ENCODE peak calls at places on chromosome 1, in seven cellular contexts. G is cardiac fibroblast, L is astrocyte of the spinal cord, T is AG04450, Q is ovary, J is LNCaP clone FGC, U is left ventricle myocardium inferior. A is an unnamed sample.

GRCh38 chr1:45979074-45979777 is 153.2 kb downstream of the PIK3R3 start:
- DNase-seq in G (no peak), L (peak; percentile 29), T (peak; percentile 30), Q (no peak), J (peak; percentile 95), U (no peak), A (peak; percentile 79)

GRCh38 chr1:86765073-86765472 is 60.7 kb downstream of the SH3GLB1 start:
- DNase-seq in G (peak; percentile 64), L (no peak), T (no peak), Q (no peak), J (no peak), U (no peak), A (peak; percentile 86)

GRCh38 chr1:84504580-84505021 is 1.6 kb upstream of the SPATA1 start:
- DNase-seq in G (peak; percentile 59), L (peak; percentile 79), T (peak; percentile 38), Q (no peak), J (no peak), U (no peak), A (peak; percentile 59)

GRCh38 chr1:15852036-15852827 is 4.7 kb downstream of the SPEN start:
- DNase-seq in G (no peak), L (peak; percentile 20), T (no peak), Q (no peak), J (no peak), U (no peak), A (no peak)

GRCh38 chr1:201557572-201557958 is 18.6 kb downstream of the NAV1 start:
- DNase-seq in G (peak; percentile 57), L (no peak), T (no peak), Q (no peak), J (no peak), U (no peak), A (peak; percentile 32)

GRCh38 chr1:26915204-26915842 is 1.5 kb upstream of the NR0B2 start:
- DNase-seq in G (no peak), L (no peak), T (no peak), Q (no peak), J (no peak), U (peak; percentile 68), A (no peak)

GRCh38 chr1:41900611-41901444 is 17.9 kb downstream of the HIVEP3 start:
- DNase-seq in G (peak; percentile 64), L (peak; percentile 47), T (no peak), Q (no peak), J (no peak), U (no peak), A (peak; percentile 76)

GRCh38 chr1:245099401-245099800 is 55.4 kb upstream of the KIF26B start:
- DNase-seq in G (no peak), L (no peak), T (no peak), Q (no peak), J (no peak), U (no peak), A (no peak)

GRCh38 chr1:247332901-247333361 is 1.3 kb upstream of the ZNF496 start:
- DNase-seq in G (peak; percentile 34), L (no peak), T (no peak), Q (peak; percentile 26), J (no peak), U (no peak), A (peak; percentile 61)

GRCh38 chr1:92822907-92823306 is 8.9 kb upstream of the RPL5 start:
- DNase-seq in G (peak; percentile 76), L (peak; percentile 35), T (peak; percentile 32), Q (no peak), J (no peak), U (no peak), A (peak; percentile 74)

GRCh38 chr1:28287315-28287714 is 28.0 kb downstream of the SESN2 start:
- DNase-seq in G (no peak), L (no peak), T (no peak), Q (no peak), J (no peak), U (no peak), A (no peak)

GRCh38 chr1:92936865-92937264 is 24.4 kb downstream of the DIPK1A start:
- DNase-seq in G (no peak), L (no peak), T (no peak), Q (no peak), J (no peak), U (no peak), A (no peak)

GRCh38 chr1:67850151-67850551 is 16.9 kb upstream of the GNG12 start:
- DNase-seq in G (peak; percentile 65), L (peak; percentile 72), T (no peak), Q (peak; percentile 26), J (no peak), U (no peak), A (peak; percentile 55)

GRCh38 chr1:231419147-231419546 is 2.9 kb downstream of the EGLN1 start:
- DNase-seq in G (no peak), L (no peak), T (no peak), Q (no peak), J (no peak), U (no peak), A (no peak)

GRCh38 chr1:147252540-147252939 is 10.1 kb downstream of the CHD1L start:
- DNase-seq in G (no peak), L (no peak), T (no peak), Q (no peak), J (no peak), U (no peak), A (no peak)

GRCh38 chr1:7454895-7455784 is 316.0 kb upstream of the VAMP3 start:
- DNase-seq in G (no peak), L (peak; percentile 63), T (no peak), Q (no peak), J (no peak), U (no peak), A (no peak)

GRCh38 chr1:1680031-1680911 is 12.3 kb downstream of the SLC35E2B start:
- DNase-seq in G (no peak), L (no peak), T (no peak), Q (peak; percentile 15), J (no peak), U (peak; percentile 6), A (no peak)

GRCh38 chr1:84724128-84724860 is 34.0 kb upstream of the SSX2IP start:
- DNase-seq in G (no peak), L (no peak), T (no peak), Q (no peak), J (no peak), U (no peak), A (no peak)

GRCh38 chr1:113247805-113248204 is 142.5 kb upstream of the MAGI3 start:
- DNase-seq in G (no peak), L (no peak), T (no peak), Q (no peak), J (no peak), U (no peak), A (no peak)
- TF ChIP-seq CTCF in G (no peak), L (no peak), T (no peak), Q (no peak), J (no peak), U (no peak), A (no peak)

DNA sequence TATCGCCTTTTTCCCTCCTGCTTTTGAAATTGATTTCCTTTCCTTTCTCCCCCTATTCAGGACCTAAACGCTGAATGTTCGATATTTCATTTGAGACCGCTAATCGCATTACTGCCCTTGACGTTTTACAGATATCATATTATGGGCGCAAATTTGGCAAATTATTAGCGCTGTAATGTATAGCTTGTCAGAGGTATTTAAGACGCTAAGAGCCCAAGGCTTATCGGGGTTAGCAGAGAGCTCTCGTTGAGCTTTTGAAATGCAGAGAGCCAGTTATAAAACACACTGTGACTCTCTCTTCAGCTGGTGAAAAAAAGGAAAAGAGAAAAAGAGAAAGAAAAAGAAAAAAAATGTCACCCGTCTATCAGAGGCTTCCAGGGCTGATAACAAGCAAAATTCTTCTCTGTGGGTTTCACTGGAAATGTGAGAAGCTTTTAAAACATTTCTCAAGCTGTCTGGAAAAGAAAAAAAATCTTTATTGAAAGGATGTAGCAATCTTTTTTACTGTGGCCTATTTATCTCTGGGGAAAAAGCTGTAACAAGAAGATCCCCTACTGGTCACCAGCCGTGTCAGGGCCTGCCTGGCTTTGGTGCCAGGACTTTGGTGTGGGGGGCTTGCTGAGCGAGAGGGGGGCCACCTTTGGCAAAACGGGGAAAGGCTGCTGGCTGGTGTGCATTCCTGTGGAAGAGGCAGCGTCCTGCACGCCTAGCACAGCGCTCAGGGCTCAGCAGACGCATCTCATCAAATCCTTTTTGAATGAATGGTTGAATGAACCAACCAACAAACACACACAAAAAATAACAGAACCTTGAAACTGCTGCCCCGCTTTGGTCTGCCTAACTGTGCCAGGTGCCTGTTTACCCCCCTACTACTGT is 119.8 kb downstream of the RNF220 start:
- DNase-seq in G (no peak), L (no peak), T (no peak), Q (no peak), J (no peak), U (no peak), A (no peak)
- H3K4me3 ChIP-seq in G (no peak overlapping the region), L (no peak overlapping the region), T (no peak overlapping the region), Q (no peak overlapping the region), J (no peak overlapping the region), U (peak overlapping the region; percentile 37), A (no peak overlapping the region)

DNA sequence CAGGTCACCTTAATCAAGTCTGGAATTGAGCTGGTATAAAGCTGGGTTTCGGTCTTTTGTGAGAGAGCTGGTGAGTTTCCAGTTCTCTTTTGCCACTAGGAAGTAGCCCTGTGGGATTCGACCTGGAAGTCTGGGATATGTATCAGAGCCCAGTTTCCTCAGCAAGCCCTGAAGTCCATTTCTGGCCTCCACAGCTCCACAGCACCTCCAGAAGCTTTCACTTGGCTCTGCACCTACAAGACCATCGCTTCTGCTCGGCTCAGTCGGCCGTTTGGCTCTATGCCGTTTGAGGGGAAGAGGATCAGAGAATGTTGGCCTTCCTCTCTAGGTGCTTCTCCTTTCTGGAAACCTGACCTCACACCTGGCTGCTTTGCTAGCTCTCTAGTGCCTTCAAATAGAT is 148.0 kb downstream of the GALNT2 start:
- DNase-seq in G (peak; percentile 94), L (peak; percentile 77), T (no peak), Q (peak; percentile 67), J (peak; percentile 68), U (peak; percentile 64), A (peak; percentile 83)
- TF ChIP-seq CTCF in G (peak; percentile 85), L (peak; percentile 69), T (peak; percentile 45), Q (no peak), J (peak; percentile 53), U (peak; percentile 83), A (peak; percentile 78)

GRCh38 chr1:94866178-94866822 is 46.1 kb downstream of the SLC44A3 start:
- DNase-seq in G (peak; percentile 48), L (peak; percentile 88), T (peak; percentile 66), Q (no peak), J (no peak), U (no peak), A (peak; percentile 58)

GRCh38 chr1:94865369-94865768 is 45.2 kb downstream of the SLC44A3 start:
- DNase-seq in G (peak; percentile 91), L (peak; percentile 77), T (no peak), Q (no peak), J (no peak), U (no peak), A (peak; percentile 87)

GRCh38 chr1:94863297-94863911 is 43.2 kb downstream of the SLC44A3 start:
- DNase-seq in G (peak; percentile 92), L (peak; percentile 78), T (no peak), Q (peak; percentile 48), J (no peak), U (no peak), A (peak; percentile 91)

GRCh38 chr1:94863919-94864318 is 43.8 kb downstream of the SLC44A3 start:
- DNase-seq in G (peak; percentile 95), L (peak; percentile 91), T (peak; percentile 46), Q (peak; percentile 83), J (no peak), U (no peak), A (peak; percentile 96)

DNA sequence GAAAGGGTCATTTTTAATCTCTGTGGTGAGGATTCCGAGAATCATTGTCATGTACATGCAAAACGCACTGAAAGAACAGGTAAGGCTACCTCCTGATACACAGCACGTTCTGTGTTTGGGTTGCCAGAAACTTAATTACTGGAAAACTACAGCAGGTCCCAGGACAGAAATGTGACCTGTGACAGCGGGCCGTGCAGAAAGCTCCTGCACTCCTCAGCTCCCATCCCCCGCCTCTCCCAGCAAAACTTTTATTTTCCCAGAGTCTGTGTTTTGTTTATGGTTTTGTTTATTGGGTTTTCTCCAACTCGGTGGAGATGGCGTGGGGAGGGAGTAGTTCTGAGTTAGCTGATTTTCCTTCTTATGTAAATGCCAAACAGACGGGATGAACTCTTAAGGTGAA is 44.7 kb downstream of the SLC44A3 start:
- DNase-seq in G (no peak), L (peak; percentile 29), T (no peak), Q (peak; percentile 58), J (no peak), U (no peak), A (peak; percentile 91)
- H3K4me3 ChIP-seq in G (no peak overlapping the region), L (no peak overlapping the region), T (no peak overlapping the region), Q (peak overlapping the region; percentile 4), J (peak overlapping the region; percentile 1), U (no peak overlapping the region), A (peak overlapping the region; percentile 28)

A was measured in fibroblast of villous mesenchyme.